ENCODE peak calls at places on chromosome 1, in ten cellular contexts. R is ELR; O is fibroblast of lung; H is A549; N is HuH-7; T is stimulated activated CD4-positive, alpha-beta T cell treated with anti-CD3 and anti-CD28 coated beads, Interleukin-4, amount 100 ng/mL, for 24 hours; M is NCI-H1436 treated with DMSO at 0.1 percent for 48 hours; W is activated naive CD8-positive, alpha-beta T cell treated with anti-CD3 and anti-CD28 coated beads for 36 hours; Z is lower lobe of right lung; Y is GM18507. J is an unnamed sample.
A peak's percentile ranks its signal among the peaks of the same experiment; 100 is the strongest.

GRCh38 chr1:11645670-11646265 is 8.5 kb downstream of the FBXO2 start:
- DNase-seq in R (peak; percentile 76), O (peak; percentile 44), H (peak; percentile 74), N (peak; percentile 73), T (peak; percentile 85), M (no peak), W (peak; percentile 77), Z (peak; percentile 85), Y (no peak), J (peak; percentile 69)

GRCh38 chr1:14725641-14726213 is 127.2 kb downstream of the KAZN start:
- DNase-seq in R (no peak), O (no peak), H (no peak), N (no peak), T (no peak), M (no peak), W (no peak), Z (no peak), Y (no peak), J (no peak)

GRCh38 chr1:32137111-32137510 is 29.3 kb downstream of the KPNA6 start:
- DNase-seq in R (no peak), O (no peak), H (no peak), N (no peak), T (no peak), M (no peak), W (no peak), Z (no peak), Y (no peak), J (no peak)

GRCh38 chr1:202567747-202568146 is 142.5 kb downstream of the SYT2 start:
- DNase-seq in R (peak; percentile 45), O (peak; percentile 84), H (no peak), N (no peak), T (no peak), M (no peak), W (no peak), Z (no peak), Y (no peak), J (no peak)

GRCh38 chr1:13702425-13703127 is 2.6 kb downstream of the PRDM2 start:
- DNase-seq in R (no peak), O (no peak), H (no peak), N (no peak), T (peak; percentile 67), M (no peak), W (peak; percentile 70), Z (no peak), Y (peak; percentile 39), J (peak; percentile 56)

GRCh38 chr1:243851129-243851756 is 1.2 kb upstream of the AKT3 start:
- DNase-seq in R (no peak), O (no peak), H (no peak), N (no peak), T (no peak), M (peak; percentile 59), W (no peak), Z (no peak), Y (no peak), J (no peak)

GRCh38 chr1:94438692-94439276 is 20.6 kb downstream of the ABCD3 start:
- DNase-seq in R (no peak), O (peak; percentile 51), H (no peak), N (no peak), T (no peak), M (no peak), W (no peak), Z (no peak), Y (no peak), J (no peak)

GRCh38 chr1:18373882-18374493 is 106.7 kb upstream of the KLHDC7A start:
- DNase-seq in R (no peak), O (no peak), H (no peak), N (peak; percentile 59), T (no peak), M (no peak), W (no peak), Z (no peak), Y (no peak), J (no peak)

GRCh38 chr1:109315288-109315687 is 8.5 kb upstream of the MYBPHL start:
- DNase-seq in R (no peak), O (no peak), H (no peak), N (no peak), T (no peak), M (no peak), W (no peak), Z (no peak), Y (no peak), J (no peak)

GRCh38 chr1:229248821-229249817 is 21.8 kb upstream of the RAB4A start:
- DNase-seq in R (no peak), O (no peak), H (no peak), N (no peak), T (no peak), M (no peak), W (no peak), Z (no peak), Y (no peak), J (no peak)

GRCh38 chr1:70205076-70205436 is 323 bp downstream of the LRRC40 start:
- DNase-seq in R (peak; percentile 19), O (no peak), H (no peak), N (no peak), T (no peak), M (no peak), W (no peak), Z (no peak), Y (no peak), J (no peak)

GRCh38 chr1:193140254-193140653 is 18.4 kb downstream of the CDC73 start:
- DNase-seq in R (no peak), O (no peak), H (no peak), N (no peak), T (no peak), M (no peak), W (no peak), Z (no peak), Y (no peak), J (no peak)

GRCh38 chr1:9438431-9439073 is 100.7 kb upstream of the SLC25A33 start:
- DNase-seq in R (peak; percentile 53), O (peak; percentile 88), H (peak; percentile 83), N (peak; percentile 52), T (no peak), M (no peak), W (no peak), Z (no peak), Y (no peak), J (no peak)

GRCh38 chr1:150146853-150147542 is 2.7 kb upstream of the PLEKHO1 start:
- DNase-seq in R (no peak), O (no peak), H (no peak), N (no peak), T (no peak), M (no peak), W (no peak), Z (no peak), Y (no peak), J (no peak)

GRCh38 chr1:117189109-117189437 is 21.7 kb downstream of the VTCN1 start:
- DNase-seq in R (no peak), O (no peak), H (no peak), N (no peak), T (no peak), M (no peak), W (no peak), Z (no peak), Y (no peak), J (no peak)

GRCh38 chr1:17193222-17194132 is 11.5 kb upstream of the PADI1 start:
- DNase-seq in R (no peak), O (no peak), H (no peak), N (no peak), T (no peak), M (no peak), W (no peak), Z (no peak), Y (no peak), J (no peak)

GRCh38 chr1:5324903-5325302 is 667.3 kb downstream of the NPHP4 start:
- DNase-seq in R (no peak), O (no peak), H (no peak), N (no peak), T (no peak), M (no peak), W (no peak), Z (no peak), Y (no peak), J (no peak)

GRCh38 chr1:64745986-64746940 is 1.4 kb downstream of the RAVER2 start:
- DNase-seq in R (no peak), O (peak; percentile 53), H (no peak), N (no peak), T (no peak), M (no peak), W (no peak), Z (no peak), Y (no peak), J (no peak)

GRCh38 chr1:244280221-244280620 is 171.5 kb downstream of the ADSS2 start:
- DNase-seq in R (peak; percentile 40), O (no peak), H (no peak), N (no peak), T (no peak), M (no peak), W (no peak), Z (no peak), Y (no peak), J (no peak)

GRCh38 chr1:110639724-110640386 is 33.7 kb upstream of the KCNA2 start:
- DNase-seq in R (peak; percentile 5), O (no peak), H (peak; percentile 20), N (no peak), T (no peak), M (no peak), W (no peak), Z (no peak), Y (no peak), J (no peak)

GRCh38 chr1:203349757-203350522 is 982 bp downstream of the FMOD start:
- DNase-seq in R (no peak), O (no peak), H (no peak), N (no peak), T (no peak), M (no peak), W (no peak), Z (no peak), Y (no peak), J (no peak)

GRCh38 chr1:32806910-32807523 is 10.1 kb downstream of the YARS1 start:
- DNase-seq in R (no peak), O (peak; percentile 64), H (no peak), N (no peak), T (no peak), M (no peak), W (no peak), Z (no peak), Y (no peak), J (no peak)

GRCh38 chr1:62237950-62238374 is 43.3 kb downstream of the L1TD1 start:
- DNase-seq in R (no peak), O (no peak), H (no peak), N (no peak), T (no peak), M (no peak), W (no peak), Z (no peak), Y (no peak), J (no peak)

GRCh38 chr1:198497326-198498220 is 42.9 kb downstream of the ATP6V1G3 start:
- DNase-seq in R (peak; percentile 73), O (peak; percentile 83), H (no peak), N (no peak), T (no peak), M (no peak), W (no peak), Z (no peak), Y (no peak), J (no peak)

GRCh38 chr1:27536767-27537166 is 46.8 kb upstream of the WASF2 start:
- DNase-seq in R (peak; percentile 76), O (peak; percentile 94), H (peak; percentile 46), N (no peak), T (no peak), M (no peak), W (no peak), Z (no peak), Y (no peak), J (no peak)

GRCh38 chr1:112064344-112064743 is 74.9 kb upstream of the KCND3 start:
- DNase-seq in R (no peak), O (no peak), H (no peak), N (no peak), T (no peak), M (no peak), W (no peak), Z (no peak), Y (no peak), J (no peak)

GRCh38 chr1:63487336-63488065 is 35.5 kb downstream of the ITGB3BP start:
- DNase-seq in R (peak; percentile 66), O (peak; percentile 39), H (no peak), N (no peak), T (no peak), M (no peak), W (no peak), Z (no peak), Y (no peak), J (no peak)

GRCh38 chr1:55831759-55832158 is 616.6 kb upstream of the USP24 start:
- DNase-seq in R (no peak), O (no peak), H (no peak), N (no peak), T (no peak), M (no peak), W (no peak), Z (no peak), Y (no peak), J (no peak)